ENCODE peak calls at places on chromosomes 7 and 10, in six cellular contexts. One of them, this sample, is unnamed.

GRCh38 chr7:33107136-33108066 is 1.8 kb downstream of the RP9 start:
- DNase-seq in neuronal stem cell: peak
- DNase-seq in H1: no peak
- DNase-seq in H9: peak
- DNase-seq in trophoblast cell: no peak
- DNase-seq in mesenchymal stem cell: peak
- DNase-seq in this sample: peak

GRCh38 chr10:79044036-79044664 is 24.6 kb upstream of the ZMIZ1 start:
- DNase-seq in neuronal stem cell: no peak
- DNase-seq in H1: no peak
- DNase-seq in H9: no peak
- DNase-seq in trophoblast cell: no peak
- DNase-seq in mesenchymal stem cell: no peak
- DNase-seq in this sample: no peak

GRCh38 chr10:13930123-13930522 is 343.4 kb downstream of the PRPF18 start:
- DNase-seq in neuronal stem cell: no peak
- DNase-seq in H1: no peak
- DNase-seq in H9: no peak
- DNase-seq in trophoblast cell: no peak
- DNase-seq in mesenchymal stem cell: no peak
- DNase-seq in this sample: no peak

GRCh38 chr10:20767028-20767427 is 130.1 kb downstream of the NEBL start:
- DNase-seq in neuronal stem cell: no peak
- DNase-seq in H1: no peak
- DNase-seq in H9: no peak
- DNase-seq in trophoblast cell: no peak
- DNase-seq in mesenchymal stem cell: peak
- DNase-seq in this sample: peak

GRCh38 chr7:81845628-81846259 is 75.9 kb upstream of the HGF start:
- DNase-seq in neuronal stem cell: no peak
- DNase-seq in H1: no peak
- DNase-seq in H9: no peak
- DNase-seq in trophoblast cell: no peak
- DNase-seq in mesenchymal stem cell: peak
- DNase-seq in this sample: peak

GRCh38 chr7:154864531-154864908 is 138.4 kb downstream of the PAXIP1 start:
- DNase-seq in neuronal stem cell: no peak
- DNase-seq in H1: no peak
- DNase-seq in H9: no peak
- DNase-seq in trophoblast cell: no peak
- DNase-seq in mesenchymal stem cell: no peak
- DNase-seq in this sample: no peak

GRCh38 chr7:117072620-117073118 is 119.4 kb downstream of the ST7 start:
- DNase-seq in neuronal stem cell: no peak
- DNase-seq in H1: no peak
- DNase-seq in H9: no peak
- DNase-seq in trophoblast cell: no peak
- DNase-seq in mesenchymal stem cell: peak
- DNase-seq in this sample: peak

GRCh38 chr7:118863961-118864360 is 639.5 kb downstream of the ANKRD7 start:
- DNase-seq in neuronal stem cell: no peak
- DNase-seq in H1: no peak
- DNase-seq in H9: no peak
- DNase-seq in trophoblast cell: no peak
- DNase-seq in mesenchymal stem cell: no peak
- DNase-seq in this sample: no peak

GRCh38 chr10:130757271-130757670 is 554.2 kb downstream of the TCERG1L start:
- DNase-seq in neuronal stem cell: no peak
- DNase-seq in H1: no peak
- DNase-seq in H9: no peak
- DNase-seq in trophoblast cell: no peak
- DNase-seq in mesenchymal stem cell: no peak
- DNase-seq in this sample: no peak

GRCh38 chr10:69512901-69513300 is 60.3 kb downstream of the NEUROG3 start:
- DNase-seq in neuronal stem cell: no peak
- DNase-seq in H1: no peak
- DNase-seq in H9: no peak
- DNase-seq in trophoblast cell: no peak
- DNase-seq in mesenchymal stem cell: no peak
- DNase-seq in this sample: no peak

GRCh38 chr10:81843042-81843441 is 32.0 kb upstream of the NRG3 start:
- DNase-seq in neuronal stem cell: no peak
- DNase-seq in H1: no peak
- DNase-seq in H9: no peak
- DNase-seq in trophoblast cell: no peak
- DNase-seq in mesenchymal stem cell: no peak
- DNase-seq in this sample: no peak

GRCh38 chr7:93108003-93108402 is 9.8 kb downstream of the SAMD9 start:
- DNase-seq in neuronal stem cell: no peak
- DNase-seq in H1: no peak
- DNase-seq in H9: no peak
- DNase-seq in trophoblast cell: no peak
- DNase-seq in mesenchymal stem cell: no peak
- DNase-seq in this sample: no peak

GRCh38 chr7:133313575-133313974 is 60.7 kb downstream of the EXOC4 start:
- DNase-seq in neuronal stem cell: no peak
- DNase-seq in H1: no peak
- DNase-seq in H9: no peak
- DNase-seq in trophoblast cell: no peak
- DNase-seq in mesenchymal stem cell: no peak
- DNase-seq in this sample: no peak

GRCh38 chr10:79905322-79906314 is 43.3 kb downstream of the SFTPD start:
- DNase-seq in neuronal stem cell: no peak
- DNase-seq in H1: no peak
- DNase-seq in H9: no peak
- DNase-seq in trophoblast cell: no peak
- DNase-seq in mesenchymal stem cell: peak
- DNase-seq in this sample: peak

GRCh38 chr10:87818505-87819273 is 663 bp upstream of the ATAD1 start:
- DNase-seq in neuronal stem cell: peak
- DNase-seq in H1: no peak
- DNase-seq in H9: peak
- DNase-seq in trophoblast cell: peak
- DNase-seq in mesenchymal stem cell: peak
- DNase-seq in this sample: peak

GRCh38 chr10:61643316-61643751 is 19.4 kb upstream of the CABCOCO1 start:
- DNase-seq in neuronal stem cell: no peak
- DNase-seq in H1: no peak
- DNase-seq in H9: no peak
- DNase-seq in trophoblast cell: peak
- DNase-seq in mesenchymal stem cell: no peak
- DNase-seq in this sample: peak

GRCh38 chr10:86755740-86756510 is 494 bp upstream of the BMPR1A start:
- DNase-seq in neuronal stem cell: peak
- DNase-seq in H1: peak
- DNase-seq in H9: peak
- DNase-seq in trophoblast cell: peak
- DNase-seq in mesenchymal stem cell: peak
- DNase-seq in this sample: peak

GRCh38 chr10:82981137-82981723 is 1106.2 kb downstream of the NRG3 start:
- DNase-seq in neuronal stem cell: no peak
- DNase-seq in H1: no peak
- DNase-seq in H9: no peak
- DNase-seq in trophoblast cell: no peak
- DNase-seq in mesenchymal stem cell: peak
- DNase-seq in this sample: peak

GRCh38 chr10:61900829-61901783 is at the start of gene ARID5B:
- DNase-seq in neuronal stem cell: peak
- DNase-seq in H1: no peak
- DNase-seq in H9: peak
- DNase-seq in trophoblast cell: peak
- DNase-seq in mesenchymal stem cell: peak
- DNase-seq in this sample: peak

GRCh38 chr10:72508033-72508432 is 117.8 kb downstream of the MICU1 start:
- DNase-seq in neuronal stem cell: no peak
- DNase-seq in H1: no peak
- DNase-seq in H9: no peak
- DNase-seq in trophoblast cell: no peak
- DNase-seq in mesenchymal stem cell: no peak
- DNase-seq in this sample: no peak

GRCh38 chr10:43372751-43373445 is 1.5 kb downstream of the FXYD4 start:
- DNase-seq in neuronal stem cell: no peak
- DNase-seq in H1: no peak
- DNase-seq in H9: no peak
- DNase-seq in trophoblast cell: no peak
- DNase-seq in mesenchymal stem cell: no peak
- DNase-seq in this sample: no peak

GRCh38 chr10:80506189-80506575 is 31.5 kb upstream of the SH2D4B start:
- DNase-seq in neuronal stem cell: no peak
- DNase-seq in H1: no peak
- DNase-seq in H9: no peak
- DNase-seq in trophoblast cell: peak
- DNase-seq in mesenchymal stem cell: peak
- DNase-seq in this sample: peak

GRCh38 chr10:133455611-133456031 is 1.9 kb downstream of the SCART1 start:
- DNase-seq in neuronal stem cell: no peak
- DNase-seq in H1: no peak
- DNase-seq in H9: no peak
- DNase-seq in trophoblast cell: no peak
- DNase-seq in mesenchymal stem cell: no peak
- DNase-seq in this sample: no peak

GRCh38 chr7:93622036-93622714 is 47.7 kb upstream of the CALCR start:
- DNase-seq in neuronal stem cell: no peak
- DNase-seq in H1: no peak
- DNase-seq in H9: peak
- DNase-seq in trophoblast cell: peak
- DNase-seq in mesenchymal stem cell: peak
- DNase-seq in this sample: peak

GRCh38 chr7:25720427-25720826 is 431.6 kb upstream of the NFE2L3 start:
- DNase-seq in neuronal stem cell: no peak
- DNase-seq in H1: no peak
- DNase-seq in H9: no peak
- DNase-seq in trophoblast cell: no peak
- DNase-seq in mesenchymal stem cell: peak
- DNase-seq in this sample: peak

GRCh38 chr10:102418612-102419560 is at the start of gene PSD:
- DNase-seq in neuronal stem cell: no peak
- DNase-seq in H1: no peak
- DNase-seq in H9: peak
- DNase-seq in trophoblast cell: no peak
- DNase-seq in mesenchymal stem cell: no peak
- DNase-seq in this sample: no peak

GRCh38 chr10:6108631-6109443 is 20.0 kb downstream of the RBM17 start:
- DNase-seq in neuronal stem cell: no peak
- DNase-seq in H1: peak
- DNase-seq in H9: peak
- DNase-seq in trophoblast cell: no peak
- DNase-seq in mesenchymal stem cell: peak
- DNase-seq in this sample: peak

DNA sequence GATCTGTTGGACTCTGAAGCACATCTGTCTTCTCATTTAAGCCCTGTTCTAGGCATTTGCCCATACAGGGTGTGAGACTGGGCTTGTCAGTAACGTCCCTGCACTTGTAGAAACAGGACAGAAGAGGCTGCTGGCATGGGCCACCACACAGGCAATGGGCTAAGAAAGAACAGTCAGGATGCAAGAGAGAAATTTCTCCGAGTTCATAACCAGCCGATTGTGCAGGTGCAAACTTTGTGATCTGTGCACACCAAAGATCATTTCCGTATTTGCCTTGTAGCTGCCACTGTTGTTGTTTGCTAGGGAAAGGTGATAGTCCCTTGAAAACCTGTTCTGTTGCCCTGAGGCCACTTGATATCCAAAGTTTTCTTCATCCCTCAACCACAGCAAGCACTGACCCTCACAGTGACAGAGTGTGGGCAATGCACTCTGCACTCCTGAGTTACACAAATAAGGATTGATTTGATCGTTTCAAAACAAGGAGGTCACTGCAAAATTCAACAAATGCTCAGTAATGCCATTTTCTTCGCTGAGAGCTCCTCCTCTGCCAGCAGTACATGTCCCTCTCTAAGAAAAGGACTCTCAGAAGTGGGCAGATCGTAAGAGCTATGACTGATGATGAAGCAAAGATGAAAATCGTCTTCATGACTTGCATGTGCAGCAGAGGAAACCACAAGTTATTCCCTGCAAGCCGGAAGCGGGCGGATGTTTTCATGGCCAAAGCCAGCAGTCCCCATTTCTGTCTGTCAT is 20.2 kb downstream of the KLF6 start:
- DNase-seq in neuronal stem cell: no peak
- DNase-seq in H1: no peak
- DNase-seq in H9: no peak
- DNase-seq in trophoblast cell: no peak
- DNase-seq in mesenchymal stem cell: no peak
- DNase-seq in this sample: no peak
- H3K14ac ChIP-seq in neuronal stem cell: no peak
- H3K14ac ChIP-seq in H1: no peak
- H3K14ac ChIP-seq in H9: no peak
- H3K14ac ChIP-seq in trophoblast cell: no peak
- H3K14ac ChIP-seq in mesenchymal stem cell: no peak
- H3K14ac ChIP-seq in this sample: no peak

GRCh38 chr7:142873281-142873784 is 12.2 kb downstream of the TRPV6 start:
- DNase-seq in neuronal stem cell: no peak
- DNase-seq in H1: no peak
- DNase-seq in H9: peak
- DNase-seq in trophoblast cell: no peak
- DNase-seq in mesenchymal stem cell: no peak
- DNase-seq in this sample: no peak
- H3K14ac ChIP-seq in neuronal stem cell: no peak
- H3K14ac ChIP-seq in H1: no peak
- H3K14ac ChIP-seq in H9: no peak
- H3K14ac ChIP-seq in trophoblast cell: no peak
- H3K14ac ChIP-seq in mesenchymal stem cell: no peak
- H3K14ac ChIP-seq in this sample: no peak

DNA sequence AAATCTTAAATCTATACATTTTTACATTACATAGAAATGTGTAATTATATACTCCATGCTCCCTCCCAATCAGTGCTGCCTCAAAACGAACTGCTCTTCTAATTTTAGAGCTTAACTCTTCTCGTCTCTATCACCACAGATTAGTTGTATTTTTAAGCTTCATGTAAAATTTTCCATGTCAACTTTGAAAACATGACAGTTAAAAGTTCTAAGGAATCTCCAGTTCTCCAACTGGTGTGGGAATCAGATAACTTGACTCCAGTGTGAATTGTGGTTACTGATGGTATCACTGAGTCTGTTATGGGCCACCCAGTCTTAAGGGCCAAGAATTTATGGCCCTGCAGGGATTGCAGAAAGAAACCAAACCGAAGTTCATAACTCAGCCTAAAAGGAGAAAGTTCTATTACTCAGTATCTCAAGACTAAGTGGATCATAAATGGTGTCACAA is 31.7 kb upstream of the KMT2E start:
- DNase-seq in neuronal stem cell: no peak
- DNase-seq in H1: no peak
- DNase-seq in H9: no peak
- DNase-seq in trophoblast cell: peak
- DNase-seq in mesenchymal stem cell: peak
- DNase-seq in this sample: no peak
- H3K14ac ChIP-seq in neuronal stem cell: no peak
- H3K14ac ChIP-seq in H1: no peak
- H3K14ac ChIP-seq in H9: no peak
- H3K14ac ChIP-seq in trophoblast cell: no peak
- H3K14ac ChIP-seq in mesenchymal stem cell: no peak
- H3K14ac ChIP-seq in this sample: no peak

DNA sequence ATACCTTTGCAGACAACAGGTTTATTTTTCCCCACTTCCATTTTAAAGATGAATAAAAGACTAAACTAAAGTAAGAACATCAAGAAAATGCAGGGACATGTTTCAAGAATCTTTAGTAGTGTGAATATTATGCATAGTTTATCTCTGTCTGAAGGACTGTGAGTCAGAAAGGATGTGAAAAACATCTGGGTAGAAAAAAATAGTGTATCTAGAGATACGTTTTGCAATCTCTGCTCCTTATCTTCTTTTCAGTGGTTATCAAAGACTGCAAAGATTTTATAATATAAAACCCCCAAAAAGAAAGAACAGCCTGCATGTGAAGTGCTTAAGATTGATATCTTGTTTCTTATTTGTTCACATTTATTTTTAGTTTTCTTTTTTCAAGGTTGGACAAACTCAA is 101.9 kb upstream of the ARHGAP21 start:
- DNase-seq in neuronal stem cell: no peak
- DNase-seq in H1: no peak
- DNase-seq in H9: no peak
- DNase-seq in trophoblast cell: no peak
- DNase-seq in mesenchymal stem cell: peak
- DNase-seq in this sample: peak
- H3K14ac ChIP-seq in neuronal stem cell: no peak
- H3K14ac ChIP-seq in H1: no peak
- H3K14ac ChIP-seq in H9: no peak
- H3K14ac ChIP-seq in trophoblast cell: no peak
- H3K14ac ChIP-seq in mesenchymal stem cell: no peak
- H3K14ac ChIP-seq in this sample: no peak

This sample was measured in IMR-90.